ENCODE peak calls at places on chromosomes 7 and 10, in four cellular contexts. T, N, O and W are unnamed samples.

GRCh38 chr7:101112233-101112632 is 14.7 kb upstream of the SERPINE1 start:
- DNase-seq in N (no peak), O (no peak), T (no peak), W (no peak)

GRCh38 chr10:78457804-78458483 is 424.3 kb downstream of the RPS24 start:
- DNase-seq in O (peak; percentile 92), T (no peak), N (no peak), W (peak; percentile 22)

GRCh38 chr7:68432585-68432984 is 1165.7 kb upstream of the AUTS2 start:
- DNase-seq in O (no peak), T (no peak), N (no peak), W (no peak)

GRCh38 chr10:85026878-85027467 is 698.6 kb downstream of the CCSER2 start:
- DNase-seq in T (no peak), O (no peak), N (no peak), W (no peak)

GRCh38 chr10:14569274-14570060 is 205.2 kb downstream of the FAM107B start:
- DNase-seq in T (no peak), N (no peak), O (no peak), W (no peak)

GRCh38 chr7:104106106-104106505 is 101.7 kb downstream of the ORC5 start:
- DNase-seq in N (no peak), T (no peak), O (no peak), W (no peak)

GRCh38 chr7:76380623-76380966 is 21.8 kb upstream of the YWHAG start:
- DNase-seq in N (no peak), T (no peak), O (no peak), W (no peak)

GRCh38 chr7:22093936-22094335 is 148.2 kb upstream of the CDCA7L start:
- DNase-seq in N (no peak), O (no peak), T (no peak), W (no peak)

GRCh38 chr7:31699050-31699449 is 12.0 kb downstream of the PPP1R17 start:
- DNase-seq in T (no peak), N (no peak), O (no peak), W (no peak)

GRCh38 chr10:84258034-84258695 is 13.3 kb downstream of the RGR start:
- DNase-seq in O (no peak), T (peak; percentile 75), N (no peak), W (no peak)

GRCh38 chr10:44835300-44835699 is 75.8 kb upstream of the TMEM72 start:
- DNase-seq in N (no peak), T (no peak), O (no peak), W (no peak)

GRCh38 chr7:113076703-113077102 is 9.9 kb downstream of the GPR85 start:
- DNase-seq in O (no peak), N (no peak), T (no peak), W (no peak)

GRCh38 chr7:47357863-47358262 is 224.0 kb downstream of the TNS3 start:
- DNase-seq in O (no peak), T (no peak), N (no peak), W (no peak)

GRCh38 chr10:86285136-86285790 is 81.3 kb downstream of the GRID1 start:
- DNase-seq in N (peak; percentile 21), T (no peak), O (no peak), W (no peak)

GRCh38 chr7:148622887-148623585 is 32.5 kb downstream of the C7orf33 start:
- DNase-seq in N (no peak), O (no peak), T (peak; percentile 79), W (no peak)

GRCh38 chr10:8416192-8416701 is 361.8 kb downstream of the GATA3 start:
- DNase-seq in N (no peak), O (no peak), T (no peak), W (no peak)

GRCh38 chr7:110204527-110204926 is 886.4 kb upstream of the LRRN3 start:
- DNase-seq in N (no peak), T (peak; percentile 19), O (no peak), W (no peak)

GRCh38 chr10:47184273-47184672 is 115.7 kb upstream of the GDF10 start:
- DNase-seq in T (no peak), O (no peak), N (no peak), W (no peak)

GRCh38 chr7:157482517-157483120 is 145.8 kb downstream of the DNAJB6 start:
- DNase-seq in T (no peak), O (no peak), N (no peak), W (no peak)

GRCh38 chr10:15369642-15370211 is 1.4 kb downstream of the FAM171A1 start:
- DNase-seq in T (peak; percentile 9), N (peak; percentile 39), O (no peak), W (no peak)

GRCh38 chr10:5616871-5617270 is 49.5 kb downstream of the ASB13 start:
- DNase-seq in O (no peak), N (no peak), T (no peak), W (no peak)

GRCh38 chr10:86657396-86658011 is 3.2 kb downstream of the OPN4 start:
- DNase-seq in T (no peak), N (no peak), O (no peak), W (no peak)

GRCh38 chr10:60905580-60905979 is 38.4 kb downstream of the RHOBTB1 start:
- DNase-seq in N (no peak), T (no peak), O (peak; percentile 68), W (no peak)

GRCh38 chr7:56121440-56121839 is 5.2 kb upstream of the NUPR2 start:
- DNase-seq in T (no peak), N (no peak), O (no peak), W (no peak)

GRCh38 chr7:83941300-83941699 is 253.3 kb downstream of the SEMA3A start:
- DNase-seq in N (no peak), O (no peak), T (no peak), W (no peak)

GRCh38 chr7:7119668-7120208 is 62.6 kb upstream of the C1GALT1 start:
- DNase-seq in N (no peak), O (no peak), T (peak; percentile 45), W (no peak)

GRCh38 chr7:147711429-147711828 is 879.1 kb upstream of the C7orf33 start:
- DNase-seq in N (no peak), O (no peak), T (no peak), W (no peak)

GRCh38 chr7:47534322-47535032 is 47.4 kb downstream of the TNS3 start:
- DNase-seq in N (no peak), T (no peak), O (no peak), W (no peak)

GRCh38 chr7:66301249-66301648 is 96.1 kb downstream of the TPST1 start:
- DNase-seq in O (no peak), N (no peak), T (no peak), W (no peak)

GRCh38 chr7:77697535-77697831 is 1.2 kb downstream of the RSBN1L start:
- DNase-seq in N (no peak), T (no peak), O (no peak), W (no peak)

GRCh38 chr10:49661291-49661856 is 18.1 kb upstream of the C10orf53 start:
- DNase-seq in T (no peak), O (no peak), N (no peak), W (no peak)

GRCh38 chr10:79231908-79232307 is 115.4 kb upstream of the PPIF start:
- DNase-seq in T (no peak), O (no peak), N (no peak), W (no peak)

DNA sequence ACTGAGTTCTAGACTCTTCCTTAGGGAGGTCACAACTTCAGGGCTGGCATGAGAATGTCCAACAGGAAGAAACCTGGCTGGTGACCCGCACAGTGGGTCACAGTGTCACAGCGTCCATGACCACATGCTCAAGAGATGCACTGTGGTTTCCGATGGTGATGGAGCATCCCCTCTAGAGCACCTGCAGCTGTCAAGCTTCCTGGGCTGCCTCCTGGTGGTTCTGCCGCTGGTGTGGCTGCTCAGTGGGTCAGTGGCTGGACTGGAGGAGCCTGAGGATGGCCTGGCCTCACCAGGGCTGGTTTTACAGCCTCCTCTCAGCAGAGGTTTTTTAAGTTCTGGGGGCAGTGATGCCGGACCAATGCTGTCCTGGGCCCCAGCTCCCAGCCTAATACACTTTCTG is 149.3 kb downstream of the SH3PXD2A start:
- DNase-seq in T (no peak), O (no peak), N (no peak), W (no peak)
- TF ChIP-seq CTCF in T (peak; percentile 25), O (no peak), N (no peak), W (no peak)

GRCh38 chr7:35793225-35793579 is 7.7 kb upstream of the SEPTIN7 start:
- DNase-seq in T (no peak), O (no peak), N (no peak), W (no peak)
- TF ChIP-seq CTCF in T (no peak), O (no peak), N (no peak), W (no peak)

GRCh38 chr10:43693602-43694001 is 44.9 kb upstream of the ZNF32 start:
- DNase-seq in N (no peak), O (no peak), T (no peak), W (no peak)

GRCh38 chr10:43689618-43689954 is 40.9 kb upstream of the ZNF32 start:
- DNase-seq in T (peak; percentile 35), N (peak; percentile 61), O (no peak), W (no peak)

GRCh38 chr10:43692051-43692825 is 43.6 kb upstream of the ZNF32 start:
- DNase-seq in T (no peak), N (no peak), O (no peak), W (peak; percentile 69)

GRCh38 chr10:43689955-43690771 is 41.5 kb upstream of the ZNF32 start:
- DNase-seq in O (peak; percentile 32), T (peak; percentile 81), N (peak; percentile 95), W (peak; percentile 68)

GRCh38 chr10:43691503-43691902 is 42.8 kb upstream of the ZNF32 start:
- DNase-seq in N (no peak), T (no peak), O (no peak), W (no peak)
- TF ChIP-seq CTCF in N (no peak), T (no peak), O (no peak), W (peak; percentile 5)

GRCh38 chr10:132886211-132887099 is 55.9 kb downstream of the CFAP46 start:
- DNase-seq in O (no peak), T (no peak), N (no peak), W (no peak)
- TF ChIP-seq CTCF in O (peak; percentile 6), T (no peak), N (no peak), W (no peak)